ENCODE peak calls at places on chromosomes 13 and 19, in ten cellular contexts. One of them, this sample, is unnamed.

GRCh38 chr13:36831291-36831690 is 12.3 kb downstream of the RFXAP start:
- DNase-seq in right cardiac atrium: no peak
- DNase-seq in lung microvascular endothelial cell: no peak
- DNase-seq in activated T-cell treated with anti-CD3 and anti-CD28 coated beads, Interleukin-2, amount 50 U/mL, for 72 hours: no peak
- DNase-seq in GM23338: no peak
- DNase-seq in NCI-H1092: no peak
- DNase-seq in activated effector memory CD4-positive, alpha-beta T cell treated with anti-CD3 and anti-CD28 coated beads, Interleukin-2, amount 50 U/mL, for 16 hours: no peak
- DNase-seq in NCI-H2081: no peak
- DNase-seq in progenitor cell of endocrine pancreas: no peak
- DNase-seq in pulmonary artery endothelial cell: no peak
- DNase-seq in this sample: no peak

GRCh38 chr19:52451241-52451640 is 2.1 kb upstream of the ZNF578 start:
- DNase-seq in right cardiac atrium: no peak
- DNase-seq in lung microvascular endothelial cell: no peak
- DNase-seq in activated T-cell treated with anti-CD3 and anti-CD28 coated beads, Interleukin-2, amount 50 U/mL, for 72 hours: no peak
- DNase-seq in GM23338: no peak
- DNase-seq in NCI-H1092: no peak
- DNase-seq in activated effector memory CD4-positive, alpha-beta T cell treated with anti-CD3 and anti-CD28 coated beads, Interleukin-2, amount 50 U/mL, for 16 hours: no peak
- DNase-seq in NCI-H2081: no peak
- DNase-seq in progenitor cell of endocrine pancreas: no peak
- DNase-seq in pulmonary artery endothelial cell: no peak
- DNase-seq in this sample: no peak

GRCh38 chr13:51873837-51874236 is 12.1 kb downstream of the CCDC70 start:
- DNase-seq in right cardiac atrium: no peak
- DNase-seq in lung microvascular endothelial cell: no peak
- DNase-seq in activated T-cell treated with anti-CD3 and anti-CD28 coated beads, Interleukin-2, amount 50 U/mL, for 72 hours: no peak
- DNase-seq in GM23338: no peak
- DNase-seq in NCI-H1092: no peak
- DNase-seq in activated effector memory CD4-positive, alpha-beta T cell treated with anti-CD3 and anti-CD28 coated beads, Interleukin-2, amount 50 U/mL, for 16 hours: no peak
- DNase-seq in NCI-H2081: no peak
- DNase-seq in progenitor cell of endocrine pancreas: no peak
- DNase-seq in pulmonary artery endothelial cell: no peak
- DNase-seq in this sample: no peak

GRCh38 chr19:11453468-11454341 is 18.3 kb downstream of the PRKCSH start:
- DNase-seq in right cardiac atrium: no peak
- DNase-seq in lung microvascular endothelial cell: no peak
- DNase-seq in activated T-cell treated with anti-CD3 and anti-CD28 coated beads, Interleukin-2, amount 50 U/mL, for 72 hours: peak
- DNase-seq in GM23338: peak
- DNase-seq in NCI-H1092: no peak
- DNase-seq in activated effector memory CD4-positive, alpha-beta T cell treated with anti-CD3 and anti-CD28 coated beads, Interleukin-2, amount 50 U/mL, for 16 hours: no peak
- DNase-seq in NCI-H2081: no peak
- DNase-seq in progenitor cell of endocrine pancreas: no peak
- DNase-seq in pulmonary artery endothelial cell: no peak
- DNase-seq in this sample: no peak

GRCh38 chr19:294819-295686 is 3.9 kb upstream of the PLPP2 start:
- DNase-seq in right cardiac atrium: peak
- DNase-seq in lung microvascular endothelial cell: peak
- DNase-seq in activated T-cell treated with anti-CD3 and anti-CD28 coated beads, Interleukin-2, amount 50 U/mL, for 72 hours: peak
- DNase-seq in GM23338: peak
- DNase-seq in NCI-H1092: no peak
- DNase-seq in activated effector memory CD4-positive, alpha-beta T cell treated with anti-CD3 and anti-CD28 coated beads, Interleukin-2, amount 50 U/mL, for 16 hours: peak
- DNase-seq in NCI-H2081: peak
- DNase-seq in progenitor cell of endocrine pancreas: peak
- DNase-seq in pulmonary artery endothelial cell: no peak
- DNase-seq in this sample: peak

GRCh38 chr19:38655148-38655824 is 7.8 kb downstream of the ACTN4 start:
- DNase-seq in right cardiac atrium: peak
- DNase-seq in lung microvascular endothelial cell: peak
- DNase-seq in activated T-cell treated with anti-CD3 and anti-CD28 coated beads, Interleukin-2, amount 50 U/mL, for 72 hours: peak
- DNase-seq in GM23338: no peak
- DNase-seq in NCI-H1092: no peak
- DNase-seq in activated effector memory CD4-positive, alpha-beta T cell treated with anti-CD3 and anti-CD28 coated beads, Interleukin-2, amount 50 U/mL, for 16 hours: peak
- DNase-seq in NCI-H2081: no peak
- DNase-seq in progenitor cell of endocrine pancreas: no peak
- DNase-seq in pulmonary artery endothelial cell: no peak
- DNase-seq in this sample: no peak

GRCh38 chr19:5303208-5303607 is 37.4 kb downstream of the PTPRS start:
- DNase-seq in right cardiac atrium: no peak
- DNase-seq in lung microvascular endothelial cell: no peak
- DNase-seq in activated T-cell treated with anti-CD3 and anti-CD28 coated beads, Interleukin-2, amount 50 U/mL, for 72 hours: no peak
- DNase-seq in GM23338: no peak
- DNase-seq in NCI-H1092: no peak
- DNase-seq in activated effector memory CD4-positive, alpha-beta T cell treated with anti-CD3 and anti-CD28 coated beads, Interleukin-2, amount 50 U/mL, for 16 hours: no peak
- DNase-seq in NCI-H2081: no peak
- DNase-seq in progenitor cell of endocrine pancreas: no peak
- DNase-seq in pulmonary artery endothelial cell: no peak
- DNase-seq in this sample: no peak

GRCh38 chr13:110014719-110015118 is 228.3 kb upstream of the IRS2 start:
- DNase-seq in right cardiac atrium: no peak
- DNase-seq in lung microvascular endothelial cell: no peak
- DNase-seq in activated T-cell treated with anti-CD3 and anti-CD28 coated beads, Interleukin-2, amount 50 U/mL, for 72 hours: no peak
- DNase-seq in GM23338: no peak
- DNase-seq in NCI-H1092: peak
- DNase-seq in activated effector memory CD4-positive, alpha-beta T cell treated with anti-CD3 and anti-CD28 coated beads, Interleukin-2, amount 50 U/mL, for 16 hours: no peak
- DNase-seq in NCI-H2081: peak
- DNase-seq in progenitor cell of endocrine pancreas: no peak
- DNase-seq in pulmonary artery endothelial cell: no peak
- DNase-seq in this sample: no peak

GRCh38 chr13:46577656-46578589 is 25.0 kb downstream of the LRCH1 start:
- DNase-seq in right cardiac atrium: no peak
- DNase-seq in lung microvascular endothelial cell: no peak
- DNase-seq in activated T-cell treated with anti-CD3 and anti-CD28 coated beads, Interleukin-2, amount 50 U/mL, for 72 hours: no peak
- DNase-seq in GM23338: no peak
- DNase-seq in NCI-H1092: no peak
- DNase-seq in activated effector memory CD4-positive, alpha-beta T cell treated with anti-CD3 and anti-CD28 coated beads, Interleukin-2, amount 50 U/mL, for 16 hours: no peak
- DNase-seq in NCI-H2081: peak
- DNase-seq in progenitor cell of endocrine pancreas: no peak
- DNase-seq in pulmonary artery endothelial cell: no peak
- DNase-seq in this sample: no peak

GRCh38 chr13:48783181-48783630 is 129.5 kb downstream of the CYSLTR2 start:
- DNase-seq in right cardiac atrium: peak
- DNase-seq in lung microvascular endothelial cell: peak
- DNase-seq in activated T-cell treated with anti-CD3 and anti-CD28 coated beads, Interleukin-2, amount 50 U/mL, for 72 hours: no peak
- DNase-seq in GM23338: no peak
- DNase-seq in NCI-H1092: no peak
- DNase-seq in activated effector memory CD4-positive, alpha-beta T cell treated with anti-CD3 and anti-CD28 coated beads, Interleukin-2, amount 50 U/mL, for 16 hours: no peak
- DNase-seq in NCI-H2081: no peak
- DNase-seq in progenitor cell of endocrine pancreas: no peak
- DNase-seq in pulmonary artery endothelial cell: peak
- DNase-seq in this sample: no peak

GRCh38 chr13:41520699-41521630 is 63.6 kb downstream of the RGCC start:
- DNase-seq in right cardiac atrium: no peak
- DNase-seq in lung microvascular endothelial cell: no peak
- DNase-seq in activated T-cell treated with anti-CD3 and anti-CD28 coated beads, Interleukin-2, amount 50 U/mL, for 72 hours: no peak
- DNase-seq in GM23338: no peak
- DNase-seq in NCI-H1092: no peak
- DNase-seq in activated effector memory CD4-positive, alpha-beta T cell treated with anti-CD3 and anti-CD28 coated beads, Interleukin-2, amount 50 U/mL, for 16 hours: no peak
- DNase-seq in NCI-H2081: no peak
- DNase-seq in progenitor cell of endocrine pancreas: no peak
- DNase-seq in pulmonary artery endothelial cell: no peak
- DNase-seq in this sample: no peak

GRCh38 chr19:7349961-7350711 is 1.4 kb downstream of the ARHGEF18 start:
- DNase-seq in right cardiac atrium: no peak
- DNase-seq in lung microvascular endothelial cell: no peak
- DNase-seq in activated T-cell treated with anti-CD3 and anti-CD28 coated beads, Interleukin-2, amount 50 U/mL, for 72 hours: peak
- DNase-seq in GM23338: no peak
- DNase-seq in NCI-H1092: no peak
- DNase-seq in activated effector memory CD4-positive, alpha-beta T cell treated with anti-CD3 and anti-CD28 coated beads, Interleukin-2, amount 50 U/mL, for 16 hours: peak
- DNase-seq in NCI-H2081: no peak
- DNase-seq in progenitor cell of endocrine pancreas: no peak
- DNase-seq in pulmonary artery endothelial cell: no peak
- DNase-seq in this sample: no peak

GRCh38 chr19:17240062-17240854 is 5.5 kb downstream of the NR2F6 start:
- DNase-seq in right cardiac atrium: no peak
- DNase-seq in lung microvascular endothelial cell: no peak
- DNase-seq in activated T-cell treated with anti-CD3 and anti-CD28 coated beads, Interleukin-2, amount 50 U/mL, for 72 hours: no peak
- DNase-seq in GM23338: no peak
- DNase-seq in NCI-H1092: no peak
- DNase-seq in activated effector memory CD4-positive, alpha-beta T cell treated with anti-CD3 and anti-CD28 coated beads, Interleukin-2, amount 50 U/mL, for 16 hours: no peak
- DNase-seq in NCI-H2081: no peak
- DNase-seq in progenitor cell of endocrine pancreas: no peak
- DNase-seq in pulmonary artery endothelial cell: no peak
- DNase-seq in this sample: no peak

GRCh38 chr13:100338265-100338664 is 249.4 kb downstream of the PCCA start:
- DNase-seq in right cardiac atrium: no peak
- DNase-seq in lung microvascular endothelial cell: no peak
- DNase-seq in activated T-cell treated with anti-CD3 and anti-CD28 coated beads, Interleukin-2, amount 50 U/mL, for 72 hours: no peak
- DNase-seq in GM23338: no peak
- DNase-seq in NCI-H1092: no peak
- DNase-seq in activated effector memory CD4-positive, alpha-beta T cell treated with anti-CD3 and anti-CD28 coated beads, Interleukin-2, amount 50 U/mL, for 16 hours: no peak
- DNase-seq in NCI-H2081: no peak
- DNase-seq in progenitor cell of endocrine pancreas: no peak
- DNase-seq in pulmonary artery endothelial cell: no peak
- DNase-seq in this sample: no peak

GRCh38 chr19:40150170-40150569 is 41.1 kb upstream of the MAP3K10 start:
- DNase-seq in right cardiac atrium: no peak
- DNase-seq in lung microvascular endothelial cell: no peak
- DNase-seq in activated T-cell treated with anti-CD3 and anti-CD28 coated beads, Interleukin-2, amount 50 U/mL, for 72 hours: no peak
- DNase-seq in GM23338: no peak
- DNase-seq in NCI-H1092: no peak
- DNase-seq in activated effector memory CD4-positive, alpha-beta T cell treated with anti-CD3 and anti-CD28 coated beads, Interleukin-2, amount 50 U/mL, for 16 hours: no peak
- DNase-seq in NCI-H2081: no peak
- DNase-seq in progenitor cell of endocrine pancreas: no peak
- DNase-seq in pulmonary artery endothelial cell: no peak
- DNase-seq in this sample: no peak

GRCh38 chr13:30908416-30908980 is 2.4 kb downstream of the MEDAG start:
- DNase-seq in right cardiac atrium: peak
- DNase-seq in lung microvascular endothelial cell: peak
- DNase-seq in activated T-cell treated with anti-CD3 and anti-CD28 coated beads, Interleukin-2, amount 50 U/mL, for 72 hours: no peak
- DNase-seq in GM23338: no peak
- DNase-seq in NCI-H1092: no peak
- DNase-seq in activated effector memory CD4-positive, alpha-beta T cell treated with anti-CD3 and anti-CD28 coated beads, Interleukin-2, amount 50 U/mL, for 16 hours: no peak
- DNase-seq in NCI-H2081: no peak
- DNase-seq in progenitor cell of endocrine pancreas: no peak
- DNase-seq in pulmonary artery endothelial cell: no peak
- DNase-seq in this sample: no peak

GRCh38 chr13:105165449-105166125 is 1369.9 kb downstream of the EFNB2 start:
- DNase-seq in right cardiac atrium: no peak
- DNase-seq in lung microvascular endothelial cell: no peak
- DNase-seq in activated T-cell treated with anti-CD3 and anti-CD28 coated beads, Interleukin-2, amount 50 U/mL, for 72 hours: no peak
- DNase-seq in GM23338: no peak
- DNase-seq in NCI-H1092: no peak
- DNase-seq in activated effector memory CD4-positive, alpha-beta T cell treated with anti-CD3 and anti-CD28 coated beads, Interleukin-2, amount 50 U/mL, for 16 hours: no peak
- DNase-seq in NCI-H2081: peak
- DNase-seq in progenitor cell of endocrine pancreas: no peak
- DNase-seq in pulmonary artery endothelial cell: no peak
- DNase-seq in this sample: no peak

GRCh38 chr13:24502567-24503375 is 9.8 kb downstream of the PARP4 start:
- DNase-seq in right cardiac atrium: peak
- DNase-seq in lung microvascular endothelial cell: peak
- DNase-seq in activated T-cell treated with anti-CD3 and anti-CD28 coated beads, Interleukin-2, amount 50 U/mL, for 72 hours: no peak
- DNase-seq in GM23338: no peak
- DNase-seq in NCI-H1092: no peak
- DNase-seq in activated effector memory CD4-positive, alpha-beta T cell treated with anti-CD3 and anti-CD28 coated beads, Interleukin-2, amount 50 U/mL, for 16 hours: no peak
- DNase-seq in NCI-H2081: no peak
- DNase-seq in progenitor cell of endocrine pancreas: no peak
- DNase-seq in pulmonary artery endothelial cell: no peak
- DNase-seq in this sample: peak

GRCh38 chr13:42395066-42395821 is 123.3 kb downstream of the AKAP11 start:
- DNase-seq in right cardiac atrium: no peak
- DNase-seq in lung microvascular endothelial cell: no peak
- DNase-seq in activated T-cell treated with anti-CD3 and anti-CD28 coated beads, Interleukin-2, amount 50 U/mL, for 72 hours: peak
- DNase-seq in GM23338: no peak
- DNase-seq in NCI-H1092: no peak
- DNase-seq in activated effector memory CD4-positive, alpha-beta T cell treated with anti-CD3 and anti-CD28 coated beads, Interleukin-2, amount 50 U/mL, for 16 hours: peak
- DNase-seq in NCI-H2081: no peak
- DNase-seq in progenitor cell of endocrine pancreas: no peak
- DNase-seq in pulmonary artery endothelial cell: no peak
- DNase-seq in this sample: no peak

GRCh38 chr19:835201-835810 is 5.5 kb upstream of the PRTN3 start:
- DNase-seq in right cardiac atrium: no peak
- DNase-seq in lung microvascular endothelial cell: no peak
- DNase-seq in activated T-cell treated with anti-CD3 and anti-CD28 coated beads, Interleukin-2, amount 50 U/mL, for 72 hours: no peak
- DNase-seq in GM23338: no peak
- DNase-seq in NCI-H1092: no peak
- DNase-seq in activated effector memory CD4-positive, alpha-beta T cell treated with anti-CD3 and anti-CD28 coated beads, Interleukin-2, amount 50 U/mL, for 16 hours: no peak
- DNase-seq in NCI-H2081: no peak
- DNase-seq in progenitor cell of endocrine pancreas: no peak
- DNase-seq in pulmonary artery endothelial cell: no peak
- DNase-seq in this sample: no peak

GRCh38 chr13:33794576-33794975 is 23.4 kb upstream of the RFC3 start:
- DNase-seq in right cardiac atrium: no peak
- DNase-seq in lung microvascular endothelial cell: no peak
- DNase-seq in activated T-cell treated with anti-CD3 and anti-CD28 coated beads, Interleukin-2, amount 50 U/mL, for 72 hours: no peak
- DNase-seq in GM23338: no peak
- DNase-seq in NCI-H1092: no peak
- DNase-seq in activated effector memory CD4-positive, alpha-beta T cell treated with anti-CD3 and anti-CD28 coated beads, Interleukin-2, amount 50 U/mL, for 16 hours: no peak
- DNase-seq in NCI-H2081: no peak
- DNase-seq in progenitor cell of endocrine pancreas: no peak
- DNase-seq in pulmonary artery endothelial cell: no peak
- DNase-seq in this sample: no peak

GRCh38 chr19:17468302-17469091 is 1.8 kb upstream of the SLC27A1 start:
- DNase-seq in right cardiac atrium: peak
- DNase-seq in lung microvascular endothelial cell: no peak
- DNase-seq in activated T-cell treated with anti-CD3 and anti-CD28 coated beads, Interleukin-2, amount 50 U/mL, for 72 hours: no peak
- DNase-seq in GM23338: peak
- DNase-seq in NCI-H1092: no peak
- DNase-seq in activated effector memory CD4-positive, alpha-beta T cell treated with anti-CD3 and anti-CD28 coated beads, Interleukin-2, amount 50 U/mL, for 16 hours: no peak
- DNase-seq in NCI-H2081: no peak
- DNase-seq in progenitor cell of endocrine pancreas: no peak
- DNase-seq in pulmonary artery endothelial cell: no peak
- DNase-seq in this sample: no peak

GRCh38 chr19:15199652-15200574 is 882 bp downstream of the NOTCH3 start:
- DNase-seq in right cardiac atrium: peak
- DNase-seq in lung microvascular endothelial cell: no peak
- DNase-seq in activated T-cell treated with anti-CD3 and anti-CD28 coated beads, Interleukin-2, amount 50 U/mL, for 72 hours: no peak
- DNase-seq in GM23338: peak
- DNase-seq in NCI-H1092: no peak
- DNase-seq in activated effector memory CD4-positive, alpha-beta T cell treated with anti-CD3 and anti-CD28 coated beads, Interleukin-2, amount 50 U/mL, for 16 hours: no peak
- DNase-seq in NCI-H2081: no peak
- DNase-seq in progenitor cell of endocrine pancreas: peak
- DNase-seq in pulmonary artery endothelial cell: no peak
- DNase-seq in this sample: peak